ENCODE peak calls at places on chromosome 13, in six cellular contexts. H, U, Q, X, R and J are unnamed samples.

GRCh38 chr13:42333613-42334328 is 61.8 kb downstream of the AKAP11 start:
- DNase-seq in R (peak; percentile 41), X (no peak), H (no peak), Q (peak; percentile 70), U (peak; percentile 42), J (peak; percentile 5)

GRCh38 chr13:85665286-85665685 is 133.9 kb downstream of the SLITRK6 start:
- DNase-seq in R (peak; percentile 25), H (no peak), Q (no peak), X (no peak), U (no peak), J (no peak)

GRCh38 chr13:52686381-52686780 is 33.7 kb downstream of the SUGT1 start:
- DNase-seq in U (no peak), Q (no peak), X (no peak), R (no peak), H (no peak), J (peak; percentile 51)

GRCh38 chr13:111609631-111610030 is 289.2 kb downstream of the TEX29 start:
- DNase-seq in H (no peak), X (no peak), Q (no peak), R (no peak), U (no peak), J (no peak)

GRCh38 chr13:67281476-67281875 is 51.3 kb upstream of the PCDH9 start:
- DNase-seq in X (no peak), U (no peak), R (no peak), H (no peak), Q (no peak), J (no peak)

GRCh38 chr13:26923824-26924605 is 163.4 kb upstream of the GPR12 start:
- DNase-seq in Q (peak; percentile 96), U (peak; percentile 38), H (no peak), X (no peak), R (peak; percentile 2), J (no peak)

GRCh38 chr13:44302948-44303575 is 70.6 kb upstream of the SERP2 start:
- DNase-seq in H (no peak), R (no peak), Q (peak; percentile 88), U (no peak), X (no peak), J (no peak)

GRCh38 chr13:102817907-102818306 is 19.0 kb downstream of the BIVM start:
- DNase-seq in R (no peak), X (no peak), Q (no peak), U (no peak), H (no peak), J (no peak)

GRCh38 chr13:20188649-20189553 is 3.8 kb downstream of the GJB2 start:
- DNase-seq in X (no peak), U (no peak), H (no peak), Q (no peak), R (peak; percentile 33), J (no peak)

GRCh38 chr13:77345150-77345780 is 18.4 kb upstream of the MYCBP2 start:
- DNase-seq in U (no peak), X (no peak), R (no peak), Q (no peak), H (no peak), J (no peak)

GRCh38 chr13:50156140-50156539 is 140.9 kb downstream of the KCNRG start:
- DNase-seq in U (peak; percentile 82), X (no peak), Q (peak; percentile 65), H (no peak), R (no peak), J (no peak)

GRCh38 chr13:73198888-73199497 is 140.2 kb downstream of the KLF5 start:
- DNase-seq in R (no peak), X (no peak), H (no peak), U (no peak), Q (no peak), J (no peak)

GRCh38 chr13:41017744-41018582 is 1.2 kb downstream of the ELF1 start:
- DNase-seq in U (no peak), R (peak; percentile 58), X (no peak), Q (no peak), H (no peak), J (peak; percentile 42)

GRCh38 chr13:52348983-52349780 is 56.8 kb downstream of the THSD1 start:
- DNase-seq in U (peak; percentile 92), H (no peak), X (no peak), Q (peak; percentile 46), R (peak; percentile 56), J (no peak)

GRCh38 chr13:82713681-82714405 is 1168.4 kb downstream of the SLITRK1 start:
- DNase-seq in R (no peak), U (peak; percentile 53), Q (peak; percentile 8), X (no peak), H (no peak), J (no peak)

GRCh38 chr13:99559560-99559959 is 58.3 kb downstream of the TM9SF2 start:
- DNase-seq in R (no peak), U (no peak), X (no peak), H (no peak), Q (no peak), J (no peak)

GRCh38 chr13:39676315-39676876 is 20.9 kb downstream of the COG6 start:
- DNase-seq in X (no peak), U (peak; percentile 66), Q (peak; percentile 74), R (peak; percentile 41), H (peak; percentile 23), J (peak; percentile 10)

GRCh38 chr13:38849316-38849715 is 141.3 kb downstream of the STOML3 start:
- DNase-seq in Q (no peak), X (no peak), U (peak; percentile 5), R (no peak), H (no peak), J (no peak)

GRCh38 chr13:42899266-42899665 is 92.8 kb downstream of the EPSTI1 start:
- DNase-seq in R (no peak), U (no peak), X (no peak), Q (no peak), H (no peak), J (no peak)

GRCh38 chr13:51723529-51723928 is 80.4 kb downstream of the DHRS12 start:
- DNase-seq in H (no peak), Q (no peak), R (no peak), X (no peak), U (no peak), J (no peak)

GRCh38 chr13:91111476-91112190 is 235.9 kb upstream of the MIR17HG start:
- DNase-seq in U (no peak), X (no peak), Q (no peak), R (no peak), H (no peak), J (no peak)

GRCh38 chr13:50361282-50361681 is 346.0 kb downstream of the KCNRG start:
- DNase-seq in H (no peak), X (no peak), R (no peak), U (no peak), Q (no peak), J (no peak)

GRCh38 chr13:52348081-52348480 is 57.9 kb downstream of the THSD1 start:
- DNase-seq in H (no peak), X (no peak), U (peak; percentile 88), R (peak; percentile 13), Q (peak; percentile 97), J (no peak)

GRCh38 chr13:64755961-64756360 is 2474.2 kb downstream of the PCDH9 start:
- DNase-seq in Q (peak; percentile 25), H (no peak), R (no peak), U (no peak), X (no peak), J (no peak)

GRCh38 chr13:21208755-21209154 is 32.3 kb downstream of the MRPL57 start:
- DNase-seq in R (no peak), Q (peak; percentile 36), U (no peak), X (no peak), H (no peak), J (no peak)

GRCh38 chr13:81171065-81171647 is 830.2 kb upstream of the SPRY2 start:
- DNase-seq in X (no peak), R (peak; percentile 3), H (no peak), Q (peak; percentile 32), U (peak; percentile 24), J (no peak)

GRCh38 chr13:77386880-77387606 is 60.1 kb upstream of the MYCBP2 start:
- DNase-seq in X (no peak), H (no peak), R (peak; percentile 28), Q (peak; percentile 50), U (peak; percentile 84), J (peak; percentile 25)

DNA sequence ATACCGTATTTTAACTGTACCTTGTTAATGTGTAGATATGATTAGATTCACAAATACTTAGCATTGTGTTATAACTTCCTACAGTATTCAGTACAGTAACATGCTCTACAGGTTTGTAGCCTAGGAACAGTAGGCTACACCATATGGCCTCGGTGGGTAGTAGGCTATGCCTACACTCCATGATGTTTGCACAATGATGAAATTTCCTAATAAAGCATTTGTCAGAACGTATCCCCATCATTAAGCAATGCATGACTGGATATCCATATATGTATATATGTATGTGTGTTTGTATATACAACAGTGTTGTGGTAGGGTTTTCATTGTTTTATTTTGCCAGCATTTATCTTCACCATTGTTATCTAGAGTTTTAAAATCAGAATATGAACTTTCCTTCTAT is 119.4 kb downstream of the SLC7A1 start:
- DNase-seq in H (no peak), Q (no peak), R (no peak), U (no peak), X (no peak), J (no peak)
- H3K4me3 ChIP-seq in H (no peak overlapping the region), Q (no peak overlapping the region), R (no peak overlapping the region), U (no peak overlapping the region), X (no peak overlapping the region), J (no peak overlapping the region)

DNA sequence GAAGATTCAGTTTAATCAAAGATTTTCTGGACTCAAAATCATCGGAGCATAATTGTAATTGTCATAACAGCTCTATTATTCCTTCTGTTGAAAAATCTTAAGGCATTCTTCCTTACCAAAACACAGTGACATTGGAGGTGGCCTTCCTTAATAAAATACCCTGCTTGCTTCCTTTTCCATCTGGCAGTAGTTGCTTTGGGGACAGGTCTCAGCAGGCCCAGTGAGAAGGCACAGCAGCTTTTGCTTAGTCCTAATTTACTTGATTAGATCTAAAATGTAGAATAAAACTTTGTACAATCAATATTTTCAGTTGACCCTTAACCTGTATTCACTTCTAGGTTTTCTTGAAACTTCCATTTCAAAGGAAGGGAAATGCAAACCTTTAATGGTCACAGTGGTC is 471.6 kb downstream of the PCDH20 start:
- DNase-seq in Q (no peak), X (no peak), U (no peak), H (no peak), R (no peak), J (no peak)
- H3K27ac ChIP-seq in Q (no peak overlapping the region), X (no peak overlapping the region), U (no peak overlapping the region), H (no peak overlapping the region), R (no peak overlapping the region), J (no peak overlapping the region)

GRCh38 chr13:32199168-32199567 is 116.0 kb downstream of the ZAR1L start:
- DNase-seq in U (no peak), Q (no peak), X (no peak), R (no peak), H (no peak), J (no peak)
- H3K4me1 ChIP-seq in U (no peaks in the 10 kb centered on the region), Q (peaks cover 15% of the 10 kb centered on the region), X (no peaks in the 10 kb centered on the region), R (no peaks in the 10 kb centered on the region), H (no peaks in the 10 kb centered on the region), J (no peaks in the 10 kb centered on the region)

DNA sequence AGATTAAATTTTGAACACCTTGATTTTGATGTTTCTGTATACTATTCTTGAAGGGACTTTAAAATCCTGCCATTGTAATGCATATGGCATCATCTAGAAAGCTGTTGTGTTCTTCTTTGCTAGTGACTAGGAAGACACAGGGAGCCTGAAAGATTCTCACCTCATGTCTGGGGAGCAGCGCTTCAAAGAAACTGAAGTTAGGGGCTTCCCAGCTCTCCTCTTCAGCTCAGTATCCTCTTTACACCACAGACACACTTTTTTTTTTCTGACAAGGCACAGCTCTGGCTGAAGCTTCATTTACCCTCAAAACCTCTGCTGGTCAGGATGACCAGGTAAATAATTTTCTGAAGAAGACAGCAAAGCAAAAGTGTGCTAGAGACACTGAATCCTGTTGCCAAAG is 255.6 kb downstream of the ITGBL1 start:
- DNase-seq in H (no peak), R (no peak), X (no peak), U (no peak), Q (no peak), J (no peak)
- H3K4me3 ChIP-seq in H (no peak overlapping the region), R (no peak overlapping the region), X (no peak overlapping the region), U (no peak overlapping the region), Q (no peak overlapping the region), J (no peak overlapping the region)